ENCODE peak calls at places on chromosomes 11 and 22, in ten cellular contexts. O is left cardiac atrium; K is EH; G is pons; T is stimulated activated CD4-positive, alpha-beta T cell treated with anti-CD3 and anti-CD28 coated beads, Interleukin-1b, Interleukin-23, amount 100 ng/mL, for 4 hours; H is lower lobe of right lung; Z is naive thymus-derived CD8-positive, alpha-beta T cell; C is activated CD4-positive, CD25-positive, alpha-beta regulatory T cell treated with anti-CD3 and anti-CD28 coated beads, Interleukin-2, amount 50 U/mL, for 16 hours; F is effector CD8-positive, alpha-beta T cell; B is T-helper 22 cell. R is an unnamed sample.

GRCh38 chr22:34437140-34437539 is 516.9 kb upstream of the LARGE1 start:
- DNase-seq in F (no peak), B (no peak), G (no peak), O (no peak), Z (no peak), C (no peak), H (no peak), T (no peak), K (no peak), R (no peak)

GRCh38 chr22:30217698-30218565 is 28.6 kb downstream of the LIF start:
- DNase-seq in F (no peak), B (no peak), Z (no peak), G (no peak), K (peak), H (no peak), T (no peak), O (no peak), C (no peak), R (no peak)

GRCh38 chr11:71282581-71283351 is 30.4 kb upstream of the SHANK2 start:
- DNase-seq in G (no peak), C (no peak), O (no peak), F (no peak), T (no peak), Z (no peak), K (no peak), H (no peak), B (no peak), R (no peak)

GRCh38 chr11:17014321-17014773 is at the start of gene PLEKHA7:
- DNase-seq in B (no peak), O (no peak), H (no peak), Z (no peak), C (no peak), T (no peak), F (no peak), K (no peak), G (no peak), R (no peak)

GRCh38 chr22:31107206-31108118 is at the start of gene SELENOM:
- DNase-seq in F (peak), B (peak), K (peak), O (peak), T (peak), G (peak), C (peak), Z (peak), H (peak), R (peak)

GRCh38 chr22:35914357-35914664 is 114.3 kb downstream of the RBFOX2 start:
- DNase-seq in K (no peak), Z (no peak), F (no peak), B (no peak), H (no peak), T (no peak), C (no peak), O (no peak), G (no peak), R (no peak)

GRCh38 chr11:92226331-92227232 is 2.0 kb downstream of the FAT3 start:
- DNase-seq in O (peak), T (no peak), K (peak), C (no peak), Z (no peak), H (no peak), F (no peak), G (no peak), B (no peak), R (no peak)

GRCh38 chr11:129279326-129280026 is 87.4 kb upstream of the ARHGAP32 start:
- DNase-seq in G (peak), B (peak), C (no peak), T (peak), Z (peak), F (peak), O (peak), H (peak), K (peak), R (peak)

GRCh38 chr22:29108137-29108536 is 35.3 kb downstream of the KREMEN1 start:
- DNase-seq in B (no peak), K (peak), G (no peak), H (no peak), Z (no peak), O (no peak), T (no peak), C (no peak), F (no peak), R (no peak)

GRCh38 chr11:109957601-109958000 is 135.6 kb upstream of the ZC3H12C start:
- DNase-seq in F (no peak), H (no peak), B (no peak), K (no peak), T (no peak), O (no peak), G (no peak), Z (no peak), C (no peak), R (no peak)

GRCh38 chr11:91078221-91078620 is 855.4 kb upstream of the CHORDC1 start:
- DNase-seq in G (no peak), Z (no peak), C (no peak), T (no peak), K (no peak), B (no peak), O (no peak), H (no peak), F (no peak), R (no peak)

GRCh38 chr11:65132238-65132987 is 1.9 kb downstream of the SYVN1 start:
- DNase-seq in C (no peak), T (no peak), G (no peak), H (no peak), O (no peak), Z (no peak), F (no peak), B (no peak), K (no peak), R (no peak)

GRCh38 chr11:119991669-119992068 is 146.2 kb downstream of the TRIM29 start:
- DNase-seq in G (no peak), C (no peak), Z (no peak), K (no peak), B (no peak), O (no peak), T (no peak), H (no peak), F (no peak), R (no peak)

GRCh38 chr11:72808415-72808814 is 5.8 kb upstream of the ATG16L2 start:
- DNase-seq in Z (no peak), K (peak), T (no peak), C (no peak), B (no peak), H (no peak), F (no peak), G (no peak), O (no peak), R (no peak)

GRCh38 chr11:45104006-45104789 is 42.2 kb upstream of the PRDM11 start:
- DNase-seq in C (no peak), H (no peak), G (no peak), Z (no peak), K (no peak), F (no peak), O (no peak), B (no peak), T (no peak), R (no peak)

GRCh38 chr11:121965330-121965729 is 150.7 kb downstream of the BLID start:
- DNase-seq in O (peak), K (peak), B (no peak), C (no peak), Z (no peak), T (no peak), F (no peak), G (no peak), H (no peak), R (no peak)

GRCh38 chr11:66142370-66143263 is 72.5 kb downstream of the PACS1 start:
- DNase-seq in H (no peak), B (no peak), F (no peak), K (peak), G (no peak), O (no peak), C (no peak), T (no peak), Z (no peak), R (no peak)

GRCh38 chr22:41563051-41563711 is 2.4 kb downstream of the CSDC2 start:
- DNase-seq in O (no peak), C (no peak), H (no peak), G (no peak), K (peak), B (no peak), Z (no peak), F (no peak), T (no peak), R (no peak)

GRCh38 chr11:19673924-19674390 is 38.7 kb upstream of the NAV2 start:
- DNase-seq in K (no peak), C (no peak), T (no peak), F (no peak), H (peak), O (peak), B (no peak), Z (no peak), G (no peak), R (peak)

GRCh38 chr22:46402505-46402904 is 67.0 kb downstream of the TRMU start:
- DNase-seq in O (no peak), F (no peak), Z (no peak), C (no peak), K (no peak), G (no peak), H (no peak), B (no peak), T (no peak), R (no peak)

GRCh38 chr22:47066616-47066905 is 304.1 kb downstream of the TBC1D22A start:
- DNase-seq in F (no peak), C (no peak), H (no peak), Z (no peak), T (no peak), K (no peak), O (no peak), B (no peak), G (no peak), R (no peak)

R was measured in heart left ventricle.